ENCODE peak calls at places on chromosome 10, in seven cellular contexts. R, O, T, V, L, X and I are unnamed samples.

GRCh38 chr10:78412605-78413004 is 378.9 kb downstream of the RPS24 start:
- DNase-seq in R (no peak), O (no peak), T (no peak), V (no peak), L (no peak), X (no peak), I (no peak)

GRCh38 chr10:1564791-1565190 is 172.5 kb downstream of the ADARB2 start:
- DNase-seq in R (no peak), O (no peak), T (no peak), V (no peak), L (no peak), X (no peak), I (no peak)

GRCh38 chr10:132900211-132900756 is 42.1 kb downstream of the CFAP46 start:
- DNase-seq in R (peak), O (no peak), T (no peak), V (no peak), L (no peak), X (peak), I (no peak)

GRCh38 chr10:52465202-52465601 is 151.1 kb downstream of the DKK1 start:
- DNase-seq in R (no peak), O (no peak), T (no peak), V (no peak), L (no peak), X (no peak), I (no peak)

GRCh38 chr10:8416192-8416701 is 361.8 kb downstream of the GATA3 start:
- DNase-seq in R (no peak), O (no peak), T (no peak), V (no peak), L (no peak), X (no peak), I (no peak)

GRCh38 chr10:112953075-112953501 is 3.0 kb downstream of the TCF7L2 start:
- DNase-seq in R (peak), O (peak), T (no peak), V (no peak), L (no peak), X (peak), I (peak)

GRCh38 chr10:132437511-132437910 is 40.5 kb downstream of the PWWP2B start:
- DNase-seq in R (no peak), O (no peak), T (no peak), V (no peak), L (no peak), X (no peak), I (no peak)

GRCh38 chr10:60139798-60140566 is 233.6 kb upstream of the CCDC6 start:
- DNase-seq in R (no peak), O (peak), T (peak), V (peak), L (peak), X (no peak), I (peak)

GRCh38 chr10:93142534-93142933 is 68.8 kb downstream of the CYP26A1 start:
- DNase-seq in R (no peak), O (no peak), T (no peak), V (no peak), L (no peak), X (no peak), I (no peak)

GRCh38 chr10:70575874-70576802 is 26.4 kb downstream of the PRF1 start:
- DNase-seq in R (peak), O (peak), T (peak), V (peak), L (no peak), X (peak), I (peak)

GRCh38 chr10:123782549-123782948 is 109.1 kb downstream of the CPXM2 start:
- DNase-seq in R (no peak), O (no peak), T (no peak), V (no peak), L (no peak), X (no peak), I (no peak)

GRCh38 chr10:63520463-63521388 is 475 bp upstream of the REEP3 start:
- DNase-seq in R (peak), O (peak), T (no peak), V (peak), L (no peak), X (peak), I (peak)

GRCh38 chr10:11716704-11717103 is 25.5 kb upstream of the ECHDC3 start:
- DNase-seq in R (no peak), O (no peak), T (no peak), V (no peak), L (no peak), X (no peak), I (no peak)

GRCh38 chr10:68813554-68813953 is 13.8 kb upstream of the STOX1 start:
- DNase-seq in R (no peak), O (no peak), T (no peak), V (no peak), L (no peak), X (no peak), I (no peak)

GRCh38 chr10:123284022-123284421 is 129.8 kb downstream of the BUB3 start:
- DNase-seq in R (no peak), O (no peak), T (no peak), V (no peak), L (no peak), X (no peak), I (no peak)

GRCh38 chr10:30490289-30491000 is 56.5 kb downstream of the MAP3K8 start:
- DNase-seq in R (no peak), O (no peak), T (no peak), V (no peak), L (no peak), X (no peak), I (no peak)

GRCh38 chr10:69851306-69851705 is 49.6 kb downstream of the COL13A1 start:
- DNase-seq in R (no peak), O (no peak), T (no peak), V (no peak), L (no peak), X (no peak), I (no peak)

GRCh38 chr10:93379366-93380042 is 102.6 kb downstream of the MYOF start:
- DNase-seq in R (no peak), O (peak), T (peak), V (no peak), L (peak), X (no peak), I (peak)

GRCh38 chr10:29482591-29483421 is 152.0 kb downstream of the SVIL start:
- DNase-seq in R (no peak), O (peak), T (peak), V (no peak), L (peak), X (no peak), I (peak)

GRCh38 chr10:71658349-71658745 is 61.2 kb downstream of the C10orf105 start:
- DNase-seq in R (no peak), O (no peak), T (no peak), V (no peak), L (no peak), X (no peak), I (no peak)

GRCh38 chr10:11663763-11664555 is 52.5 kb upstream of the USP6NL start:
- DNase-seq in R (no peak), O (no peak), T (no peak), V (no peak), L (no peak), X (no peak), I (no peak)

GRCh38 chr10:103677486-103677885 is 177.9 kb downstream of the SH3PXD2A start:
- DNase-seq in R (no peak), O (no peak), T (no peak), V (no peak), L (no peak), X (no peak), I (no peak)

GRCh38 chr10:4931587-4931986 is 31.6 kb upstream of the AKR1C1 start:
- DNase-seq in R (no peak), O (no peak), T (no peak), V (peak), L (no peak), X (no peak), I (no peak)

DNA sequence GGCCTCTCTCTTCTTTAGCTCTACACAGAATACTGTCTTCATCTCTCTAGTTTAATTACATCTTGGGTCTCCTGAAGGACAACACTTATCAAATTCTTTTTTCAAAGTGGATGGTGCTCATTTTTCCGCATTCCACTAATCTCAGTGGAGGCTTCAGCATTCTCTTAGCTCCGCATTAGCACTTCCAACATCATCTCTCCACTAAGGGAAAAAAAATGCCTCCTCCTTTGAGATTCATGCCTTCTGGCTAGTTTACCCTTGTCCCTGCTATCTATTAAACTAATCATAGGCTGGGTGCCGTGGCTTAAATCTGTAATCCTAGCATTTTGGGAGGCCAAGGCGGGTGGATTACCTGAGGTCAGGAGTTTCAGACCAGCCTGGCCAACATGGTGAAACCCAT is 9.2 kb downstream of the PPP3CB start:
- DNase-seq in R (no peak), O (no peak), T (no peak), V (no peak), L (no peak), X (no peak), I (no peak)
- TF ChIP-seq CTCF in R (no peak), O (no peak), T (no peak), V (no peak), L (no peak), X (no peak), I (no peak)

GRCh38 chr10:31864834-31865518 is 63.7 kb downstream of the ARHGAP12 start:
- DNase-seq in R (no peak), O (peak), T (peak), V (no peak), L (peak), X (no peak), I (peak)
- H3K4me3 ChIP-seq in R (no peak), O (peak), T (no peak), V (peak), L (no peak), X (no peak), I (no peak)

DNA sequence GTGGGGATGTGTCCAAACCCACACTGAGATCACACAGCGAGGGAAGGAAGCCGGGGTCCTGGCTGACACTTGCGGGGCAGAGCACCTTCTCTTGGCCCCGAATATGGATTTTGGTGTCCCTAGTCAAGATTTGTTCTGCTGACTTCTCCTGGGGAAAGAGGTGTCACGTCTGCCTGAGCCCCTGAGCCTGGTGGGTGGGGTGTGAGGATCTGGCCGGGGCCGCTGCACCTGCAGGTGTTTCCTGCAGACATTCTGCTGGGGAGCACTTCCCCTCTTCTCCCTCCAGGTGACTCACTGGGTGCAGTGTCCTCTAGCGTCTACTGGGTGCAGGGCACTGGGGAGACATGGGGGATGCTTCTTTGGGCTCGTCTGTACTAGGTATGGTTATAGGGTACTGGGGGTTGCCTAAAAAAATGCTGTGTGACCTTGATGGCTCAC is 99.2 kb downstream of the GRK5 start:
- DNase-seq in R (no peak), O (peak), T (no peak), V (no peak), L (no peak), X (no peak), I (no peak)
- TF ChIP-seq CTCF in R (no peak), O (peak), T (no peak), V (no peak), L (peak), X (peak), I (peak)

GRCh38 chr10:34889004-34889869 is 74.1 kb upstream of the PARD3 start:
- DNase-seq in R (no peak), O (peak), T (no peak), V (no peak), L (no peak), X (no peak), I (no peak)

GRCh38 chr10:34884272-34884952 is 69.3 kb upstream of the PARD3 start:
- DNase-seq in R (no peak), O (no peak), T (no peak), V (no peak), L (no peak), X (no peak), I (no peak)

GRCh38 chr10:34890931-34891330 is 75.8 kb upstream of the PARD3 start:
- DNase-seq in R (no peak), O (no peak), T (no peak), V (no peak), L (no peak), X (no peak), I (no peak)

GRCh38 chr10:34885901-34886300 is 70.8 kb upstream of the PARD3 start:
- DNase-seq in R (no peak), O (no peak), T (no peak), V (no peak), L (no peak), X (no peak), I (no peak)

GRCh38 chr10:34886906-34887615 is 72.0 kb upstream of the PARD3 start:
- DNase-seq in R (no peak), O (no peak), T (no peak), V (no peak), L (no peak), X (no peak), I (no peak)
- H3K4me3 ChIP-seq in R (no peak), O (no peak), T (no peak), V (no peak), L (no peak), X (no peak), I (no peak)